ENCODE peak calls at places on chromosome 11, in ten cellular contexts. M is HepG2, H is AG10803, I is memory B cell, J is mucosa of gallbladder, P is colonic mucosa, A is AG04450, F is bronchial epithelial cell, B is anterior cingulate cortex, S is SK-N-MC. N is an unnamed sample.

GRCh38 chr11:2443406-2443805 is 908 bp downstream of the TRPM5 start:
- DNase-seq in M (no peak), H (no peak), I (no peak), J (no peak), P (peak), A (no peak), F (no peak), B (no peak), S (no peak), N (no peak)

GRCh38 chr11:120589376-120589775 is 77.8 kb downstream of the GRIK4 start:
- DNase-seq in M (no peak), H (no peak), I (no peak), J (no peak), P (no peak), A (no peak), F (no peak), B (no peak), S (no peak), N (no peak)

GRCh38 chr11:14075118-14075601 is 112.6 kb downstream of the SPON1 start:
- DNase-seq in M (no peak), H (peak), I (no peak), J (no peak), P (no peak), A (no peak), F (peak), B (no peak), S (no peak), N (no peak)

GRCh38 chr11:2247496-2247895 is 22.9 kb downstream of the ASCL2 start:
- DNase-seq in M (no peak), H (no peak), I (no peak), J (no peak), P (no peak), A (no peak), F (no peak), B (no peak), S (no peak), N (no peak)

GRCh38 chr11:1129666-1130160 is 28.0 kb upstream of the MUC5AC start:
- DNase-seq in M (no peak), H (no peak), I (no peak), J (no peak), P (peak), A (no peak), F (no peak), B (no peak), S (no peak), N (no peak)

GRCh38 chr11:44542372-44542771 is 23.1 kb upstream of the CD82 start:
- DNase-seq in M (no peak), H (no peak), I (no peak), J (no peak), P (no peak), A (no peak), F (no peak), B (no peak), S (no peak), N (no peak)

GRCh38 chr11:57711414-57712255 is at the start of gene MED19:
- DNase-seq in M (peak), H (peak), I (peak), J (peak), P (peak), A (peak), F (peak), B (peak), S (no peak), N (peak)

GRCh38 chr11:2166091-2166851 is 5.3 kb upstream of the INS start:
- DNase-seq in M (no peak), H (no peak), I (no peak), J (no peak), P (peak), A (no peak), F (no peak), B (no peak), S (no peak), N (no peak)

GRCh38 chr11:92667446-92668165 is 301.8 kb upstream of the MTNR1B start:
- DNase-seq in M (no peak), H (no peak), I (no peak), J (no peak), P (no peak), A (no peak), F (no peak), B (no peak), S (no peak), N (no peak)